ENCODE peak calls at places on chromosomes 6 and 20, in seven cellular contexts. One of them, this sample, is unnamed.

GRCh38 chr20:41334452-41335421 is 5.9 kb upstream of the LPIN3 start:
- DNase-seq in K562: no peak
- DNase-seq in H1: no peak
- DNase-seq in SK-N-SH: peak
- DNase-seq in GM12892: no peak
- DNase-seq in GM12878: no peak
- DNase-seq in HepG2: no peak
- DNase-seq in this sample: no peak

GRCh38 chr20:62285722-62286121 is 17.1 kb upstream of the ADRM1 start:
- DNase-seq in K562: no peak
- DNase-seq in H1: no peak
- DNase-seq in SK-N-SH: no peak
- DNase-seq in GM12892: no peak
- DNase-seq in GM12878: no peak
- DNase-seq in HepG2: no peak
- DNase-seq in this sample: no peak

GRCh38 chr6:21505574-21505990 is 88.0 kb upstream of the SOX4 start:
- DNase-seq in K562: no peak
- DNase-seq in H1: no peak
- DNase-seq in SK-N-SH: no peak
- DNase-seq in GM12892: no peak
- DNase-seq in GM12878: no peak
- DNase-seq in HepG2: peak
- DNase-seq in this sample: no peak

GRCh38 chr6:816510-817084 is 123.7 kb upstream of the EXOC2 start:
- DNase-seq in K562: no peak
- DNase-seq in H1: no peak
- DNase-seq in SK-N-SH: no peak
- DNase-seq in GM12892: no peak
- DNase-seq in GM12878: no peak
- DNase-seq in HepG2: peak
- DNase-seq in this sample: no peak

GRCh38 chr6:53794073-53794719 is 609 bp upstream of the LRRC1 start:
- DNase-seq in K562: no peak
- DNase-seq in H1: peak
- DNase-seq in SK-N-SH: peak
- DNase-seq in GM12892: no peak
- DNase-seq in GM12878: peak
- DNase-seq in HepG2: peak
- DNase-seq in this sample: no peak

GRCh38 chr6:37024665-37025337 is 19.3 kb downstream of the FGD2 start:
- DNase-seq in K562: no peak
- DNase-seq in H1: no peak
- DNase-seq in SK-N-SH: no peak
- DNase-seq in GM12892: no peak
- DNase-seq in GM12878: no peak
- DNase-seq in HepG2: no peak
- DNase-seq in this sample: no peak

GRCh38 chr6:130885392-130886192 is 58.4 kb downstream of the SMLR1 start:
- DNase-seq in K562: peak
- DNase-seq in H1: peak
- DNase-seq in SK-N-SH: peak
- DNase-seq in GM12892: no peak
- DNase-seq in GM12878: peak
- DNase-seq in HepG2: peak
- DNase-seq in this sample: peak

GRCh38 chr6:5271926-5272325 is 10.6 kb downstream of the FARS2 start:
- DNase-seq in K562: no peak
- DNase-seq in H1: no peak
- DNase-seq in SK-N-SH: no peak
- DNase-seq in GM12892: no peak
- DNase-seq in GM12878: no peak
- DNase-seq in HepG2: no peak
- DNase-seq in this sample: no peak

GRCh38 chr20:62370807-62371587 is 3.9 kb upstream of the LAMA5 start:
- DNase-seq in K562: no peak
- DNase-seq in H1: no peak
- DNase-seq in SK-N-SH: no peak
- DNase-seq in GM12892: no peak
- DNase-seq in GM12878: no peak
- DNase-seq in HepG2: peak
- DNase-seq in this sample: no peak

GRCh38 chr20:22555791-22556564 is 28.4 kb downstream of the FOXA2 start:
- DNase-seq in K562: no peak
- DNase-seq in H1: no peak
- DNase-seq in SK-N-SH: no peak
- DNase-seq in GM12892: no peak
- DNase-seq in GM12878: no peak
- DNase-seq in HepG2: no peak
- DNase-seq in this sample: no peak

GRCh38 chr20:20680991-20681508 is 31.4 kb downstream of the RALGAPA2 start:
- DNase-seq in K562: no peak
- DNase-seq in H1: no peak
- DNase-seq in SK-N-SH: no peak
- DNase-seq in GM12892: no peak
- DNase-seq in GM12878: no peak
- DNase-seq in HepG2: no peak
- DNase-seq in this sample: no peak

GRCh38 chr6:14641401-14641800 is 523.8 kb downstream of the CD83 start:
- DNase-seq in K562: no peak
- DNase-seq in H1: no peak
- DNase-seq in SK-N-SH: no peak
- DNase-seq in GM12892: no peak
- DNase-seq in GM12878: no peak
- DNase-seq in HepG2: no peak
- DNase-seq in this sample: no peak

GRCh38 chr6:38058022-38058421 is 238.5 kb downstream of the ZFAND3 start:
- DNase-seq in K562: no peak
- DNase-seq in H1: no peak
- DNase-seq in SK-N-SH: no peak
- DNase-seq in GM12892: peak
- DNase-seq in GM12878: peak
- DNase-seq in HepG2: peak
- DNase-seq in this sample: no peak

GRCh38 chr6:26327450-26328264 is 37.3 kb upstream of the BTN3A2 start:
- DNase-seq in K562: no peak
- DNase-seq in H1: peak
- DNase-seq in SK-N-SH: peak
- DNase-seq in GM12892: no peak
- DNase-seq in GM12878: no peak
- DNase-seq in HepG2: peak
- DNase-seq in this sample: no peak

GRCh38 chr6:138498575-138499302 is 555 bp downstream of the NHSL1 start:
- DNase-seq in K562: no peak
- DNase-seq in H1: no peak
- DNase-seq in SK-N-SH: no peak
- DNase-seq in GM12892: no peak
- DNase-seq in GM12878: no peak
- DNase-seq in HepG2: peak
- DNase-seq in this sample: no peak

GRCh38 chr6:136921936-136922679 is at the start of gene SLC35D3:
- DNase-seq in K562: no peak
- DNase-seq in H1: peak
- DNase-seq in SK-N-SH: peak
- DNase-seq in GM12892: peak
- DNase-seq in GM12878: no peak
- DNase-seq in HepG2: no peak
- DNase-seq in this sample: peak

GRCh38 chr6:4565301-4566250 is 210.6 kb upstream of the CDYL start:
- DNase-seq in K562: no peak
- DNase-seq in H1: peak
- DNase-seq in SK-N-SH: no peak
- DNase-seq in GM12892: no peak
- DNase-seq in GM12878: no peak
- DNase-seq in HepG2: no peak
- DNase-seq in this sample: no peak

GRCh38 chr6:31734703-31735500 is 1.4 kb downstream of the CLIC1 start:
- DNase-seq in K562: peak
- DNase-seq in H1: peak
- DNase-seq in SK-N-SH: no peak
- DNase-seq in GM12892: peak
- DNase-seq in GM12878: peak
- DNase-seq in HepG2: peak
- DNase-seq in this sample: peak
- TF ChIP-seq TAF1 in K562: no peak
- TF ChIP-seq TAF1 in H1: peak
- TF ChIP-seq TAF1 in SK-N-SH: peak
- TF ChIP-seq TAF1 in GM12892: no peak
- TF ChIP-seq TAF1 in GM12878: no peak
- TF ChIP-seq TAF1 in HepG2: peak
- TF ChIP-seq TAF1 in this sample: peak

DNA sequence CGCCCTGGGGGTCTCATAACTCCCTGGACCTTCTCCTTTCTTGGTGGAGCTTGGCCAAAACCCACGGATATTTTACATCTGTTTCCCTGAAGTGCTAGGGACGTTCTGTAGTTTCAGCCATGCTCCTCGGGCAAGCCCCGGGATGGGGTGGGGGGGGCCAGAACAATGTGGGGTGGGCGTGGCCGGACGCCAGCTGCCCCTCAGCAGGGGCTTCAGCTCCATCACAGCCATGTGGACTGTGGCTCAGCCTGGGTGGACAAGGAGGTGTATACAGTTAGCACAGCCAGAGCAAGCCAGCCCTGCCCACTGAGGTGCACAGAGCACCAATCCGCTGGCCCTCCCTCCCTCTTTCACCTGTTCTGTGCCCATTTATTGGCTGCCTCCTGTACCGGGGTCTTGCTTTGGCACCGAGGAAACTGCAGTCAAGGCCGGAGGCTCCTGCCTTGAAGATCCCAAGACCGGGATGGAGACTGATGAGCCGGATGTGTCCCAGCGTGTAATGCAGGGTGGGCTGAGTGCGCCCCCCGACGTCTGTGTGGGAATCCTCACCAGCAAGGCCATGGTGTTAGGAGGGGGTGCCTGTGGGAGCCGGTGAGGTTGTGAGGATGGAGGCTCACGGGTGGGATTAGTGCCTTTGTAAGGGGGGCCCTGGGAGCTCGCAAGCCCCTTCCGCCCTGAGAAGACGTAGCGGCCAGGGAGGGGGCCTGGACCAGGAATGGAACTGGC is 28.0 kb downstream of the FRMD1 start:
- DNase-seq in K562: no peak
- DNase-seq in H1: no peak
- DNase-seq in SK-N-SH: no peak
- DNase-seq in GM12892: no peak
- DNase-seq in GM12878: no peak
- DNase-seq in HepG2: no peak
- DNase-seq in this sample: no peak
- TF ChIP-seq TAF1 in K562: no peak
- TF ChIP-seq TAF1 in H1: no peak
- TF ChIP-seq TAF1 in SK-N-SH: no peak
- TF ChIP-seq TAF1 in GM12892: no peak
- TF ChIP-seq TAF1 in GM12878: no peak
- TF ChIP-seq TAF1 in HepG2: no peak
- TF ChIP-seq TAF1 in this sample: no peak

GRCh38 chr20:7147220-7147601 is 379.7 kb downstream of the BMP2 start:
- DNase-seq in K562: no peak
- DNase-seq in H1: no peak
- DNase-seq in SK-N-SH: no peak
- DNase-seq in GM12892: no peak
- DNase-seq in GM12878: no peak
- DNase-seq in HepG2: peak
- DNase-seq in this sample: no peak

GRCh38 chr20:7146552-7147219 is 379.2 kb downstream of the BMP2 start:
- DNase-seq in K562: no peak
- DNase-seq in H1: no peak
- DNase-seq in SK-N-SH: no peak
- DNase-seq in GM12892: no peak
- DNase-seq in GM12878: no peak
- DNase-seq in HepG2: no peak
- DNase-seq in this sample: no peak

DNA sequence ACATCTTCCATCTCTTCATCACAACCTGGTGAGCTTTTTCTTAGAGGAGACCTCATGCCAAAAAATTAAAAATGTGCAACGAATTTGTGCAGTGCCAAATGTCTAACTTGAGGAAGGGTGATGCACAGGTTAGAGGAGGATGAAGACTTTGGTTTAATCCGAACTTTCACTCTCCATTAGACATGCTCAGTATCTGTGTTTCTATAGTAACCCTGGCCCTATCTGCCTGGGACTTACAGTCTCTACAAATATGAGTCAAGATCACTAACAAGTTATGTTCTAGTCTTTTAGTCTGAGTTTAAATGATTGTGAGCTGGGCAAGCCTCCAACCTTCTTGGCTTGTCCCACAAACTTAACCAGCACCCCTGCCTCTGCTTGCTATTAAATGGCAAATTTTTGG is 377.0 kb downstream of the BMP2 start:
- DNase-seq in K562: no peak
- DNase-seq in H1: no peak
- DNase-seq in SK-N-SH: no peak
- DNase-seq in GM12892: no peak
- DNase-seq in GM12878: no peak
- DNase-seq in HepG2: no peak
- DNase-seq in this sample: no peak
- TF ChIP-seq TAF1 in K562: no peak
- TF ChIP-seq TAF1 in H1: no peak
- TF ChIP-seq TAF1 in SK-N-SH: no peak
- TF ChIP-seq TAF1 in GM12892: no peak
- TF ChIP-seq TAF1 in GM12878: no peak
- TF ChIP-seq TAF1 in HepG2: no peak
- TF ChIP-seq TAF1 in this sample: no peak

GRCh38 chr6:41599015-41599835 is 39.0 kb upstream of the MDFI start:
- DNase-seq in K562: no peak
- DNase-seq in H1: no peak
- DNase-seq in SK-N-SH: no peak
- DNase-seq in GM12892: no peak
- DNase-seq in GM12878: no peak
- DNase-seq in HepG2: no peak
- DNase-seq in this sample: no peak
- TF ChIP-seq TAF1 in K562: no peak
- TF ChIP-seq TAF1 in H1: no peak
- TF ChIP-seq TAF1 in SK-N-SH: no peak
- TF ChIP-seq TAF1 in GM12892: no peak
- TF ChIP-seq TAF1 in GM12878: no peak
- TF ChIP-seq TAF1 in HepG2: no peak
- TF ChIP-seq TAF1 in this sample: no peak

DNA sequence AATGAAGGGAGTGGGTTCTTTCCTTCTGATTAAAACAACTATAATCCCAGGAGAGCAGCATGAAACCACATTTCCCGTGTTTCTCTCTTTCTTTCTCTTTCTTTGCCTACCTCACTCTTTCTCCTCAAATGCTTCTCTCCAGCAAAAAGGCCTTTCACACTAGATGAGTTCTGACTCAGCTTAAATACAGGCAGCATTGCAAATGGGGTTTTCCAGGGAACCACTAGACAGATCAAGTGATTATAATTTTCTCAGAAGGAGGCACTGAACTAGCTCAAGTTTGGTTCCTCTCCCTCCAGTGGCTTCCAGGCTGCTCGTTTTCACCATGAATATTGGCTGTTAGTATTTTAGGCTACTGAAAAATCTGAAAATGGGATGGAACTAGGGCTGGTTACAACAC is 260.1 kb downstream of the MMUT start:
- DNase-seq in K562: no peak
- DNase-seq in H1: no peak
- DNase-seq in SK-N-SH: no peak
- DNase-seq in GM12892: no peak
- DNase-seq in GM12878: no peak
- DNase-seq in HepG2: no peak
- DNase-seq in this sample: no peak
- TF ChIP-seq TAF1 in K562: no peak
- TF ChIP-seq TAF1 in H1: no peak
- TF ChIP-seq TAF1 in SK-N-SH: no peak
- TF ChIP-seq TAF1 in GM12892: no peak
- TF ChIP-seq TAF1 in GM12878: no peak
- TF ChIP-seq TAF1 in HepG2: no peak
- TF ChIP-seq TAF1 in this sample: no peak